ENCODE peak calls at places on chromosomes 12 and 14, in five cellular contexts. D is endothelial cell, U is IMR-90, W is tibial nerve, B is AG10803. G is an unnamed sample.

GRCh38 chr14:56085471-56085870 is 32.7 kb upstream of the PELI2 start:
- DNase-seq in W (no peak), U (no peak), D (no peak), B (no peak), G (no peak)

GRCh38 chr12:131463165-131463564 is 247.7 kb upstream of the SFSWAP start:
- DNase-seq in W (no peak), U (no peak), B (no peak), D (no peak), G (no peak)

GRCh38 chr12:82660541-82661325 is 26.0 kb upstream of the TMTC2 start:
- DNase-seq in W (no peak), D (no peak), B (no peak), U (no peak), G (peak; percentile 18)

GRCh38 chr12:122003646-122004611 is 17.8 kb upstream of the BCL7A start:
- DNase-seq in U (no peak), W (no peak), D (no peak), B (peak; percentile 95), G (no peak)

GRCh38 chr12:108858399-108859074 is 1.2 kb upstream of the SSH1 start:
- DNase-seq in D (no peak), W (peak; percentile 21), B (peak; percentile 39), U (no peak), G (peak; percentile 22)

GRCh38 chr12:121804417-121805111 is 755 bp downstream of the SETD1B start:
- DNase-seq in W (peak; percentile 33), D (no peak), B (no peak), U (no peak), G (peak; percentile 38)

GRCh38 chr12:97159397-97159796 is 252.3 kb downstream of the NEDD1 start:
- DNase-seq in B (no peak), U (no peak), D (no peak), W (no peak), G (no peak)

GRCh38 chr14:68549966-68550705 is 242.7 kb downstream of the ZFP36L1 start:
- DNase-seq in D (no peak), W (peak; percentile 5), B (no peak), U (no peak), G (peak; percentile 94)

GRCh38 chr14:101593411-101594181 is 32.3 kb downstream of the DIO3 start:
- DNase-seq in W (no peak), D (no peak), B (no peak), U (no peak), G (no peak)

GRCh38 chr12:58026892-58027891 is 85.8 kb downstream of the ATP23 start:
- DNase-seq in D (no peak), W (no peak), U (no peak), B (no peak), G (peak; percentile 4)

GRCh38 chr14:54138354-54139038 is 181.9 kb upstream of the BMP4 start:
- DNase-seq in W (no peak), B (peak; percentile 19), D (no peak), U (no peak), G (peak; percentile 49)

GRCh38 chr12:87923361-87923760 is 105.8 kb downstream of the C12orf50 start:
- DNase-seq in D (no peak), U (no peak), B (no peak), W (no peak), G (no peak)

GRCh38 chr14:94392510-94392935 is 4.1 kb upstream of the SERPINA1 start:
- DNase-seq in W (peak; percentile 50), B (peak; percentile 84), D (no peak), U (peak; percentile 65), G (peak; percentile 44)

GRCh38 chr14:98161366-98161765 is 1110.6 kb downstream of the BCL11B start:
- DNase-seq in W (no peak), D (no peak), B (no peak), U (no peak), G (no peak)

GRCh38 chr12:52523825-52524224 is 3.6 kb upstream of the KRT5 start:
- DNase-seq in U (no peak), D (peak; percentile 0), B (no peak), W (no peak), G (no peak)

GRCh38 chr12:131116437-131117117 is 162.9 kb downstream of the ADGRD1 start:
- DNase-seq in D (peak; percentile 61), U (no peak), W (peak; percentile 61), B (peak; percentile 75), G (peak; percentile 43)

GRCh38 chr14:78848234-78848820 is 678.2 kb downstream of the NRXN3 start:
- DNase-seq in U (peak; percentile 31), D (peak; percentile 65), B (peak; percentile 9), W (no peak), G (peak; percentile 17)

GRCh38 chr14:57068511-57068910 is 200.2 kb downstream of the EXOC5 start:
- DNase-seq in D (no peak), B (no peak), U (no peak), W (no peak), G (no peak)

GRCh38 chr14:106562451-106562850 is 1036.1 kb downstream of the TMEM121 start:
- DNase-seq in D (no peak), U (no peak), B (no peak), W (no peak), G (no peak)

GRCh38 chr12:110229409-110229808 is 51.6 kb upstream of the ATP2A2 start:
- DNase-seq in B (no peak), W (no peak), U (no peak), D (no peak), G (no peak)

GRCh38 chr12:46915082-46915481 is 89.3 kb upstream of the SLC38A4 start:
- DNase-seq in B (peak; percentile 97), D (no peak), U (peak; percentile 90), W (peak; percentile 29), G (peak; percentile 64)

GRCh38 chr12:132153501-132154340 is 9.5 kb downstream of the NOC4L start:
- DNase-seq in U (peak; percentile 61), D (peak; percentile 78), B (peak; percentile 63), W (peak; percentile 31), G (peak; percentile 69)

GRCh38 chr12:69330475-69331473 is 17.4 kb upstream of the LYZ start:
- DNase-seq in D (peak; percentile 25), W (no peak), B (no peak), U (peak; percentile 1), G (peak; percentile 7)

GRCh38 chr14:23041729-23042128 is 283 bp upstream of the PSMB11 start:
- DNase-seq in W (no peak), U (peak; percentile 68), B (no peak), D (no peak), G (no peak)

GRCh38 chr12:113825705-113826104 is 140.4 kb downstream of the RBM19 start:
- DNase-seq in U (no peak), D (no peak), W (no peak), B (no peak), G (no peak)

GRCh38 chr14:104746951-104747481 is 5.9 kb upstream of the SIVA1 start:
- DNase-seq in U (peak; percentile 55), W (no peak), B (peak; percentile 61), D (no peak), G (peak; percentile 47)

DNA sequence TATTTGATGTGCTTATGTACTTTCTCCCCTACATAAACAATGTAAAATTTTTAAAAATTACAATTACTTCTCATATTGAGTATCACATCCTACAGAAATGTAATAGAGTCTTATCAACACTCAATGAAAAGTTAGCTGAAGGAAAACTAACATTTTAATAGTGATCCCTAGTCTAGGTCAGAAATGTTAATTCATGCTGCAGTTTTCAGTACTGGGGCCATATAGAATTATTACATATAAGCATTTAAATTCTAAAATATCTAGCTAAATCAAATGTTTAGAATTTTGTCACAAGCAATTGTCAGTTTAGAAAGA is 37.8 kb downstream of the SLC6A15 start:
- DNase-seq in D (no peak), U (no peak), B (no peak), W (no peak), G (no peak)
- TF ChIP-seq CTCF in D (peak; percentile 56), U (no peak), B (no peak), W (no peak), G (no peak)

DNA sequence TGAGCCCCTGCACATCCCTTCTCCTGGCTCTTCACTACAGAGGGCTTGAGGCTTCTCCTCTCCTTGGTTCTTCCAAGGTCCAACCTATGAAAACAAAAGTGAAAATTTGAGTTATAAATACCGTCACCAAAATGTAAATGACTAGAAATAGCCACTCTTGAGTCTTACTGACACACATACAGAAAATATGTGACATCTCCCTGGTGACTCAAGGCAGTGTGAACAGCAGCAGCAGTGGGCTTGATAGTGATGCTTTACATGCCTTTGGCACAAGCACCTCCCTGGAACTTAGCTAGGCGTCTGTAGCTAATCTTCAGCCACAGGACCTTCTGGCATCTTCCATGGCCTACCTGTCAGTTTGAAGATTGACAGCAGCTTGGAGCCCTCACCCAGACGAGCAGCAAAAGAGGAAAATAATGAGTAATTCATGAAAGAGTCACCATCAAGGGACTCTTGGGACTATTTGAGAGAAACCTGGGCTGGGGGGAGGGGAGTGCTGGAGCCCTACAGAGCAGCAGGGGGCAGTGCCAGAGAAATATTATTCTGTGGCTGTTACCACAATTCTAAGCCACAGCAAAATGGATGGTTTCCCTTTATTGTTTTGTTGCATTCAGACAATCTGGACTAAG is 158.0 kb downstream of the KCNK10 start:
- DNase-seq in B (no peak), W (no peak), D (no peak), U (no peak), G (no peak)
- TF ChIP-seq CTCF in B (no peak), W (no peak), D (no peak), U (no peak), G (no peak)

GRCh38 chr14:88877192-88877591 is 52.7 kb downstream of the TTC8 start:
- DNase-seq in D (no peak), U (no peak), B (no peak), W (no peak), G (no peak)

GRCh38 chr14:88879016-88879415 is 54.6 kb downstream of the TTC8 start:
- DNase-seq in B (peak; percentile 66), D (no peak), U (peak; percentile 96), W (no peak), G (peak; percentile 75)

GRCh38 chr14:88882236-88882635 is 57.8 kb downstream of the TTC8 start:
- DNase-seq in B (peak; percentile 32), U (peak; percentile 34), D (no peak), W (no peak), G (no peak)
- TF ChIP-seq CTCF in B (no peak), U (no peak), D (no peak), W (no peak), G (no peak)

GRCh38 chr12:80937391-80938238 is at the start of gene LIN7A:
- DNase-seq in B (peak; percentile 17), W (peak; percentile 19), U (peak; percentile 31), D (peak; percentile 45), G (peak; percentile 36)

GRCh38 chr12:80938397-80938796 is 663 bp upstream of the LIN7A start:
- DNase-seq in U (no peak), B (no peak), W (no peak), D (no peak), G (no peak)

GRCh38 chr12:80936642-80937390 is 918 bp downstream of the LIN7A start:
- DNase-seq in B (peak; percentile 41), D (peak; percentile 65), U (peak; percentile 42), W (no peak), G (peak; percentile 42)

GRCh38 chr12:80941916-80942315 is 4.2 kb upstream of the LIN7A start:
- DNase-seq in U (no peak), W (no peak), B (no peak), D (no peak), G (no peak)

DNA sequence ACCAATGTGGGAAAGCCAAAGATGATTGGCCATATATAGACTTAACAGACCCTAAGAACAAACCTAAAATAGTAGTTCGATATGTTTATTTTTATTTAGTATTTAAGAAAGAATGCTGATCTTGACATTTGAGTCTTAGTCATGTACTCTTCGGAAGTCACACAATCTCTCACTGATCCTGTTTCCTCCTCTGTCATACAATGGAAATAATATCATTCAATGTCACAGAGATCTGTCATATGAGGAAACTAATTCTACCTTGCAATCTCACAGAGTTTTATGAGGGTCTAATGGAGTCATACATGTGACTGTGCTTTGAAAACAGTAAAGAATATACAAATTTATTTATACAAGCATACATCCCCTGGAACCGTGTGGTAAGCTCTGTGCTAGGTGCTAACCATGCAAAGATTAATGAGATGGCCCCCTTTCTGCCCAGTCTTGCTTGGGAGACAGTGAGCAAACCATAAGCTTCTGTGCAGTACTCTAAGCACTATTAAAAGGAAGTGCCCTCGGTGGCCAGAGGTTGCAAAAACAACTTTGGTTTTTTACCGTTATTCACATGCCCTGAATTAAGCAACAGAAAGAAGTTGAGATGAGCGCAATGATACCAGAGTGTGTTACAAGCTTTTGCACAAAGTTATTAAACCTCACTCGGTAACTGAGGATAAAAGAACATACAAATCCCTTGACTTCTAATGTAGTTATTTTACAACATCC is 1.7 kb upstream of the LIN7A start:
- DNase-seq in D (no peak), U (no peak), B (peak; percentile 9), W (no peak), G (peak; percentile 61)
- TF ChIP-seq CTCF in D (no peak), U (no peak), B (no peak), W (no peak), G (no peak)